ENCODE peak calls at places on chromosomes 7 and 10, in five cellular contexts. B, M, U, S and K are unnamed samples.

GRCh38 chr10:125130886-125131285 is 29.5 kb downstream of the CTBP2 start:
- DNase-seq in M (no peak), B (no peak), S (no peak), U (no peak), K (no peak)

GRCh38 chr7:25884265-25884664 is 267.7 kb upstream of the NFE2L3 start:
- DNase-seq in M (no peak), B (no peak), U (no peak), S (no peak), K (no peak)

GRCh38 chr10:43093423-43094090 is 16.7 kb downstream of the RET start:
- DNase-seq in B (peak), S (peak), M (no peak), U (peak), K (no peak)

GRCh38 chr7:27936244-27937102 is 196.5 kb downstream of the TAX1BP1 start:
- DNase-seq in S (no peak), M (no peak), U (peak), B (no peak), K (no peak)

GRCh38 chr10:12194752-12195271 is 879 bp downstream of the NUDT5 start:
- DNase-seq in S (peak), U (peak), B (no peak), M (peak), K (no peak)

GRCh38 chr10:72086466-72087391 is 1.6 kb downstream of the SPOCK2 start:
- DNase-seq in B (no peak), S (no peak), U (no peak), M (peak), K (no peak)

GRCh38 chr10:75211007-75211735 is 575 bp downstream of the VDAC2 start:
- DNase-seq in B (peak), U (no peak), S (peak), M (no peak), K (no peak)

GRCh38 chr10:124470544-124471449 is 9.2 kb downstream of the LHPP start:
- DNase-seq in B (no peak), S (no peak), M (no peak), U (no peak), K (no peak)

GRCh38 chr10:77309103-77310013 is 328.2 kb downstream of the KCNMA1 start:
- DNase-seq in M (no peak), S (no peak), U (no peak), B (no peak), K (no peak)

GRCh38 chr10:71455035-71455434 is 58.3 kb downstream of the CDH23 start:
- DNase-seq in S (no peak), B (no peak), M (no peak), U (no peak), K (no peak)

GRCh38 chr7:25272265-25272664 is 44.0 kb upstream of the NPVF start:
- DNase-seq in U (no peak), B (no peak), M (no peak), S (no peak), K (no peak)

GRCh38 chr7:42869131-42870020 is 42.5 kb downstream of the C7orf25 start:
- DNase-seq in U (peak), B (no peak), S (peak), M (no peak), K (no peak)

GRCh38 chr10:131010965-131011575 is 300.5 kb downstream of the TCERG1L start:
- DNase-seq in B (no peak), M (no peak), S (no peak), U (no peak), K (no peak)

GRCh38 chr7:115410427-115410805 is 488.5 kb downstream of the MDFIC start:
- DNase-seq in B (no peak), M (no peak), S (no peak), U (no peak), K (no peak)

GRCh38 chr7:30998180-30998579 is 34.4 kb downstream of the GHRHR start:
- DNase-seq in M (no peak), U (no peak), S (no peak), B (no peak), K (no peak)

GRCh38 chr10:49076741-49077521 is 38.4 kb downstream of the VSTM4 start:
- DNase-seq in U (no peak), B (no peak), M (no peak), S (no peak), K (no peak)

GRCh38 chr10:110502851-110503301 is 5.2 kb downstream of the DUSP5 start:
- DNase-seq in B (no peak), S (peak), M (no peak), U (peak), K (peak)

GRCh38 chr10:62231371-62231770 is 37.3 kb downstream of the RTKN2 start:
- DNase-seq in S (peak), M (no peak), U (no peak), B (no peak), K (no peak)

GRCh38 chr7:12067156-12067831 is 143.8 kb upstream of the TMEM106B start:
- DNase-seq in B (peak), S (peak), M (peak), U (peak), K (peak)

GRCh38 chr7:133081119-133081604 is 728 bp downstream of the CHCHD3 start:
- DNase-seq in S (peak), M (no peak), U (no peak), B (peak), K (peak)

GRCh38 chr7:159153511-159153910 is 8.8 kb upstream of the VIPR2 start:
- DNase-seq in U (no peak), S (no peak), B (no peak), M (no peak), K (no peak)

GRCh38 chr10:52485486-52485885 is 171.4 kb downstream of the DKK1 start:
- DNase-seq in B (no peak), U (no peak), S (no peak), M (no peak), K (no peak)

GRCh38 chr7:131066635-131067034 is 261.0 kb upstream of the MKLN1 start:
- DNase-seq in B (no peak), M (no peak), S (peak), U (no peak), K (no peak)

GRCh38 chr10:102676916-102677315 is 32.6 kb downstream of the TRIM8 start:
- DNase-seq in B (no peak), S (no peak), U (no peak), M (no peak), K (no peak)

GRCh38 chr10:48896756-48897437 is 42.7 kb downstream of the LRRC18 start:
- DNase-seq in U (no peak), M (no peak), B (no peak), S (peak), K (no peak)

GRCh38 chr10:8600192-8600591 is 545.7 kb downstream of the GATA3 start:
- DNase-seq in B (no peak), S (no peak), M (no peak), U (no peak), K (no peak)

GRCh38 chr7:135519871-135520270 is 10.0 kb upstream of the CNOT4 start:
- DNase-seq in U (no peak), M (no peak), S (no peak), B (no peak), K (no peak)

GRCh38 chr7:111383133-111383532 is 179.2 kb downstream of the IMMP2L start:
- DNase-seq in S (no peak), M (no peak), B (no peak), U (no peak), K (no peak)

GRCh38 chr10:28548781-28549498 is 16.0 kb downstream of the WAC start:
- DNase-seq in S (no peak), U (no peak), M (no peak), B (no peak), K (no peak)

GRCh38 chr7:105769951-105770628 is 106.3 kb downstream of the ATXN7L1 start:
- DNase-seq in U (no peak), M (no peak), B (no peak), S (peak), K (no peak)